ENCODE peak calls at places on chromosomes 5 and 9, in five cellular contexts. One of them, this sample, is unnamed.

GRCh38 chr5:5192681-5193080 is 52.6 kb downstream of the ADAMTS16 start:
- DNase-seq in upper lobe of right lung: no peak
- DNase-seq in IMR-90: no peak
- DNase-seq in AG09309: no peak
- DNase-seq in uterus: no peak
- DNase-seq in this sample: no peak

GRCh38 chr9:133794006-133794760 is 56.0 kb upstream of the SARDH start:
- DNase-seq in upper lobe of right lung: no peak
- DNase-seq in uterus: no peak
- DNase-seq in IMR-90: no peak
- DNase-seq in AG09309: no peak
- DNase-seq in this sample: no peak

GRCh38 chr5:136058031-136058971 is 29.5 kb downstream of the TGFBI start:
- DNase-seq in uterus: peak
- DNase-seq in IMR-90: peak
- DNase-seq in AG09309: peak
- DNase-seq in upper lobe of right lung: no peak
- DNase-seq in this sample: peak

GRCh38 chr5:172735141-172735831 is 35.7 kb downstream of the DUSP1 start:
- DNase-seq in IMR-90: no peak
- DNase-seq in upper lobe of right lung: no peak
- DNase-seq in uterus: no peak
- DNase-seq in AG09309: no peak
- DNase-seq in this sample: no peak

GRCh38 chr5:1262381-1262780 is 32.5 kb downstream of the TERT start:
- DNase-seq in IMR-90: peak
- DNase-seq in upper lobe of right lung: no peak
- DNase-seq in uterus: no peak
- DNase-seq in AG09309: no peak
- DNase-seq in this sample: no peak

GRCh38 chr5:32076699-32077695 is 97.1 kb downstream of the GOLPH3 start:
- DNase-seq in IMR-90: peak
- DNase-seq in upper lobe of right lung: no peak
- DNase-seq in AG09309: peak
- DNase-seq in uterus: peak
- DNase-seq in this sample: peak

GRCh38 chr5:37840036-37840909 is at the start of gene GDNF:
- DNase-seq in IMR-90: peak
- DNase-seq in uterus: peak
- DNase-seq in upper lobe of right lung: peak
- DNase-seq in AG09309: no peak
- DNase-seq in this sample: no peak

GRCh38 chr5:23007226-23007625 is 154.1 kb upstream of the CDH12 start:
- DNase-seq in uterus: no peak
- DNase-seq in upper lobe of right lung: no peak
- DNase-seq in AG09309: no peak
- DNase-seq in IMR-90: no peak
- DNase-seq in this sample: no peak

GRCh38 chr9:95087659-95088242 is 229.8 kb downstream of the FANCC start:
- DNase-seq in upper lobe of right lung: peak
- DNase-seq in uterus: no peak
- DNase-seq in AG09309: no peak
- DNase-seq in IMR-90: no peak
- DNase-seq in this sample: no peak

GRCh38 chr5:3741372-3741770 is 145.7 kb downstream of the IRX1 start:
- DNase-seq in IMR-90: no peak
- DNase-seq in upper lobe of right lung: no peak
- DNase-seq in uterus: no peak
- DNase-seq in AG09309: no peak
- DNase-seq in this sample: no peak

GRCh38 chr5:150134198-150134588 is 21.5 kb downstream of the PDGFRB start:
- DNase-seq in AG09309: no peak
- DNase-seq in uterus: no peak
- DNase-seq in IMR-90: no peak
- DNase-seq in upper lobe of right lung: no peak
- DNase-seq in this sample: no peak

GRCh38 chr9:133347515-133347984 is 381 bp downstream of the MED22 start:
- DNase-seq in upper lobe of right lung: peak
- DNase-seq in IMR-90: no peak
- DNase-seq in AG09309: no peak
- DNase-seq in uterus: peak
- DNase-seq in this sample: no peak

GRCh38 chr5:110288766-110289165 is 437.7 kb downstream of the TMEM232 start:
- DNase-seq in uterus: no peak
- DNase-seq in IMR-90: no peak
- DNase-seq in upper lobe of right lung: no peak
- DNase-seq in AG09309: peak
- DNase-seq in this sample: peak

GRCh38 chr5:152084476-152084875 is 159.8 kb upstream of the GLRA1 start:
- DNase-seq in IMR-90: no peak
- DNase-seq in uterus: no peak
- DNase-seq in AG09309: no peak
- DNase-seq in upper lobe of right lung: no peak
- DNase-seq in this sample: no peak

GRCh38 chr5:6732634-6733410 is 19.6 kb downstream of the TENT4A start:
- DNase-seq in AG09309: peak
- DNase-seq in IMR-90: peak
- DNase-seq in uterus: peak
- DNase-seq in upper lobe of right lung: peak
- DNase-seq in this sample: no peak

GRCh38 chr5:180910735-180911134 is 11.8 kb downstream of the BTNL8 start:
- DNase-seq in AG09309: no peak
- DNase-seq in upper lobe of right lung: no peak
- DNase-seq in uterus: no peak
- DNase-seq in IMR-90: no peak
- DNase-seq in this sample: no peak

GRCh38 chr5:35820720-35821119 is 36.0 kb upstream of the IL7R start:
- DNase-seq in upper lobe of right lung: no peak
- DNase-seq in AG09309: no peak
- DNase-seq in uterus: no peak
- DNase-seq in IMR-90: no peak
- DNase-seq in this sample: no peak

GRCh38 chr5:148002471-148002870 is 61.3 kb upstream of the SPINK5 start:
- DNase-seq in upper lobe of right lung: no peak
- DNase-seq in IMR-90: no peak
- DNase-seq in AG09309: no peak
- DNase-seq in uterus: no peak
- DNase-seq in this sample: no peak

GRCh38 chr5:116507941-116508655 is 66.5 kb downstream of the SEMA6A start:
- DNase-seq in upper lobe of right lung: no peak
- DNase-seq in uterus: no peak
- DNase-seq in AG09309: no peak
- DNase-seq in IMR-90: no peak
- DNase-seq in this sample: no peak

DNA sequence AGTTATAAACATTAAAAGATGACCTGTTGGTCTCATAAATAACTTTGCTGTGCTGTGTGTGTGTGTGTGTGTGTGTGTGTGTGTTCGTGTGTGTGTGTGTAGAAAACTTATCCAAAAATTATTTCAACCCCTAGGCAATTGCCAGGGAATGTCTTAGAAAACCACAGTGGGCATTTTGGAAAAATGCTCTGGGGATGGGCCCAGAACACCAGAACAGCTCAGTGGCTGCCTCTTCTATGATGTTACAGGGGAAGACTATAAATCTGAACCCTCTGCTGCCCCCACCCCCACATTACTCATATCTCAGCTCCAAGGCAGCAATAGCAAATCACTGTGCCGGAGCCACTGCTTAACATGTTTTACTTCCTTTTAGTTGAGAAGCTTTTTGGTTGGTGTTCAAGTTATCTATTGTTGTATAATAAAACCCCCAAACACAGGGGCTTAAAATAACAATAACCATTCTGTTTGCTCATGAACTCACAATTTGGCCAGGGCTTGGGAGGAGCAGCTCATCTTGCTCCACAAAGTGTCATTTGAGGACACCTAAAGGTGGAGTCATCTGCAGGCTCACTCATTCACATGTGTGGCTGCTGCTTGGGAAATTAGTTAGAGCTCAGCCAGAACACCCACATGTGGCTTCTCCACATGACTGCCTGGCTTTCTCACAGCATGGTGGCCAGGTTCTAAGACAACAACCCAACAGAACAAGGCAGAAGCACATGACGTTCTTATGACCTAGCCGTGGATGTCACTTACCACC is 40.4 kb downstream of the ACTBL2 start:
- DNase-seq in uterus: no peak
- DNase-seq in upper lobe of right lung: no peak
- DNase-seq in AG09309: peak
- DNase-seq in IMR-90: peak
- DNase-seq in this sample: peak
- H3K4me3 ChIP-seq in uterus: no peak
- H3K4me3 ChIP-seq in upper lobe of right lung: no peak
- H3K4me3 ChIP-seq in AG09309: no peak
- H3K4me3 ChIP-seq in IMR-90: no peak
- H3K4me3 ChIP-seq in this sample: no peak

GRCh38 chr9:121328876-121329681 is 41.0 kb downstream of the STOM start:
- DNase-seq in IMR-90: no peak
- DNase-seq in AG09309: no peak
- DNase-seq in upper lobe of right lung: no peak
- DNase-seq in uterus: no peak
- DNase-seq in this sample: no peak

GRCh38 chr9:121331549-121331948 is 38.5 kb downstream of the STOM start:
- DNase-seq in AG09309: no peak
- DNase-seq in uterus: no peak
- DNase-seq in IMR-90: no peak
- DNase-seq in upper lobe of right lung: no peak
- DNase-seq in this sample: no peak

GRCh38 chr9:121333950-121334773 is 35.9 kb downstream of the STOM start:
- DNase-seq in IMR-90: no peak
- DNase-seq in uterus: no peak
- DNase-seq in upper lobe of right lung: no peak
- DNase-seq in AG09309: no peak
- DNase-seq in this sample: no peak

GRCh38 chr9:121328476-121328875 is 41.6 kb downstream of the STOM start:
- DNase-seq in IMR-90: no peak
- DNase-seq in AG09309: no peak
- DNase-seq in uterus: no peak
- DNase-seq in upper lobe of right lung: no peak
- DNase-seq in this sample: no peak

GRCh38 chr9:121331992-121332685 is 37.9 kb downstream of the STOM start:
- DNase-seq in AG09309: no peak
- DNase-seq in upper lobe of right lung: no peak
- DNase-seq in IMR-90: peak
- DNase-seq in uterus: no peak
- DNase-seq in this sample: no peak
- TF ChIP-seq CTCF in AG09309: peak
- TF ChIP-seq CTCF in upper lobe of right lung: peak
- TF ChIP-seq CTCF in IMR-90: peak
- TF ChIP-seq CTCF in uterus: peak
- TF ChIP-seq CTCF in this sample: peak

GRCh38 chr9:135498381-135499126 is 1.9 kb upstream of the MRPS2 start:
- DNase-seq in upper lobe of right lung: peak
- DNase-seq in AG09309: no peak
- DNase-seq in IMR-90: no peak
- DNase-seq in uterus: no peak
- DNase-seq in this sample: no peak
- H3K4me3 ChIP-seq in upper lobe of right lung: no peak
- H3K4me3 ChIP-seq in AG09309: no peak
- H3K4me3 ChIP-seq in IMR-90: no peak
- H3K4me3 ChIP-seq in uterus: no peak
- H3K4me3 ChIP-seq in this sample: no peak

DNA sequence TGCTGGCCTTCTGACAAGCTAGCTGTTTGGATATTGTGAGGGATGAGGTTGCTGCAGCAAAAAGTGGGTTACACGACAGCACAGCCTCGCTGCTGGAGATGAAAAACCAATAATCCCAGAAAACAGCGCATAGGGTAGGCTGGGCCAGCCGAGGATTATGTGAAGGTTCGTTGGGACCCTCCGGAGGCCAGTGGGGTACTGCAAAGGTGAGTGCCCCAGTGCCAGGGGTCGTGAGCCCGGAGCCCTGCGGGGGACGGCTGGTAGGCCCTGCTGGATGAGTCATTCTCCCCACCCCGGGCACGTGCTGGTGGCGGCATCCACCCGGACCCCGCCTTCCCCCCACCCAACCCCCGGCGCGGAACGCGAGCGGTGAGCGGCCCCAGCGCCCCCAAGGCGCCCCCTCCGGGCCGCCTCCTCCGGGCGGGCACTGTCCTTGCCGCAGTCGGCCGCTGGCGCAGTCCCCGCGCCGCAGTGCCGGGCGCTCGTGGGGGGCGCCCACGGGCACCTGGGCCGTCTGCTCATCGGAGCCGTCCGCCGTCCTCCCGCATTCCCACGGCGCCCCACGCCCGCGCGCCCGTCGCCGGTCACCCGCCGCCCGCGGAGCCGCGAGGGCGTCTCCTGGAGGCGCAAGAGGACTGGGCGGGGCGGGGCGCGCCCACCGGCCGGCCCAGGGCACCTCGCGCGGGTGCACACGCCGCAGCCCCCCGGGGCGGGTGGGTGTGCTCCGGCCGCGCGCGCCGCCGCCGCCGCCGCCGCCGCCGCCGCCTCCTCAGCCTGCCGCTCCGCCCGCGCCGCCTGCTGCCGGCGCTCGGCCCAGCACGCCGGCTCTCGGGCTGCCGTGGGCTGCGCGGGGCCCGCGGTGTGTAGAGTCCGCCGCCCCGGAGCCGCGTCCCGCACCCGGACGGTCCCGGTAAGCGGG is at the start of gene PHF24:
- DNase-seq in IMR-90: no peak
- DNase-seq in uterus: no peak
- DNase-seq in upper lobe of right lung: no peak
- DNase-seq in AG09309: no peak
- DNase-seq in this sample: no peak
- TF ChIP-seq CTCF in IMR-90: peak
- TF ChIP-seq CTCF in uterus: peak
- TF ChIP-seq CTCF in upper lobe of right lung: no peak
- TF ChIP-seq CTCF in AG09309: no peak
- TF ChIP-seq CTCF in this sample: no peak

GRCh38 chr5:93805616-93806393 is 64.4 kb upstream of the POU5F2 start:
- DNase-seq in uterus: no peak
- DNase-seq in upper lobe of right lung: no peak
- DNase-seq in IMR-90: peak
- DNase-seq in AG09309: no peak
- DNase-seq in this sample: no peak

DNA sequence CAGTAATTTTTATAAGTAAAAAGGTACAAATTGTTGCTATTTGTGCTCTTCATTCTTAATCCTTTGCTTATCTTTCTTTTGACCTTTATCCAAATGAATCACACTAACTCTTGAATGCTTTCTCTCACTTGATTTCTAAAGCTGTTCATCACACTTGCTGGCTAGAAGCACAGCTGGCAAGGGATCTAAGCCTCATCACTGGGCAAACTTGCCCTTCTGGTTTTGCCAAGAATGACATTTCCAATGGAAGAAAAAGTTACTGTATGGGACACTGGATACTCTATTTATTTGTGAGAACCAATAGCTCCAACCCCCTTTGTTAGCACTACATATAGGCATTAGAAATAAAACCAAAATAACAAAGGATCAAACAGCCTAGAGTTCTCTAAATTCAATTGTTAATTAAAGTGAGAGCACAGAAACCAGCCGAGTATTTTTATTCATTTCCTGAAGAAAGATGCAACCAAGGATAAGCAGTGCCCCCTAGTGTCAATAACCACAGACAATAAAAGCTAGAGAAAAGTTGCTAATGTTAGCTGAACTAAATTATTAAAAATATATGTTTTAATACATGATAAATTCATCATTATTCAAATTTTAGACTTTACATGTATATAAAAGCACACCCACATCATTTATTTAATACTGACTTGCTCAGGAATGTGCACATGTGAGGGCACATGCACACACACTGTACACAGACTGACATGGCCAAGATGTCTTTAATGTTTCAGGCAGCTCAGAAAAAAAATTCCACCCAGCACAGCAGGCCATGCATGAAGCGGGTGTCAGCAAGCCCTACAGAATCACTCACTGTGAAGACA is 59.8 kb upstream of the POU5F2 start:
- DNase-seq in AG09309: no peak
- DNase-seq in uterus: no peak
- DNase-seq in upper lobe of right lung: no peak
- DNase-seq in IMR-90: peak
- DNase-seq in this sample: peak
- H3K4me3 ChIP-seq in AG09309: no peak
- H3K4me3 ChIP-seq in uterus: no peak
- H3K4me3 ChIP-seq in upper lobe of right lung: no peak
- H3K4me3 ChIP-seq in IMR-90: no peak
- H3K4me3 ChIP-seq in this sample: no peak

This sample was measured in HFF-Myc.